ENCODE peak calls at places on chromosomes 4 and X, in nine cellular contexts. D is testis, O is IMR-90, V is lower leg skin, A is prostate gland, Z is uterus, B is HCT116, C is A549, U is K562. S is an unnamed sample.

GRCh38 chr4:48481581-48481980 is 1.6 kb upstream of the SLC10A4 start:
- DNase-seq in D (no peak), B (no peak), V (no peak), C (no peak), O (no peak), Z (no peak), A (no peak), U (peak), S (no peak)

GRCh38 chr4:109559625-109559982 is 442 bp upstream of the MCUB start:
- DNase-seq in D (peak), Z (peak), C (no peak), V (peak), U (peak), B (no peak), A (no peak), O (no peak), S (no peak)

GRCh38 chrX:21926527-21927278 is 13.8 kb upstream of the SMS start:
- DNase-seq in D (no peak), V (no peak), C (peak), O (peak), Z (no peak), U (no peak), B (peak), A (no peak), S (no peak)

GRCh38 chrX:129091097-129091496 is 432.2 kb downstream of the SMARCA1 start:
- DNase-seq in U (no peak), V (no peak), A (no peak), Z (no peak), O (no peak), C (no peak), D (no peak), B (no peak), S (no peak)

GRCh38 chrX:3815896-3816664 is 102.6 kb upstream of the PRKX start:
- DNase-seq in Z (peak), D (peak), C (peak), A (peak), B (peak), U (peak), O (peak), V (peak), S (peak)

GRCh38 chrX:112808651-112809050 is 32.0 kb downstream of the AMOT start:
- DNase-seq in Z (no peak), C (no peak), B (no peak), D (no peak), U (no peak), O (no peak), V (no peak), A (no peak), S (no peak)

GRCh38 chrX:19775830-19776498 is 111.4 kb downstream of the SH3KBP1 start:
- DNase-seq in Z (no peak), V (no peak), C (no peak), B (no peak), O (no peak), U (no peak), D (no peak), A (no peak), S (no peak)

GRCh38 chr4:53782468-53782865 is 191.2 kb upstream of the LNX1 start:
- DNase-seq in B (no peak), V (no peak), A (no peak), O (peak), C (no peak), Z (no peak), D (no peak), U (no peak), S (no peak)

GRCh38 chr4:67052981-67053380 is 492.3 kb downstream of the CENPC start:
- DNase-seq in U (no peak), D (no peak), C (no peak), B (no peak), O (no peak), Z (no peak), A (no peak), V (no peak), S (no peak)

GRCh38 chr4:109730294-109731051 is 603 bp upstream of the PLA2G12A start:
- DNase-seq in A (peak), O (peak), V (peak), B (no peak), D (peak), U (peak), Z (peak), C (peak), S (peak)

GRCh38 chrX:149120459-149120858 is 384.6 kb downstream of the IDS start:
- DNase-seq in Z (no peak), O (no peak), C (no peak), B (no peak), U (no peak), V (no peak), D (no peak), A (no peak), S (no peak)

GRCh38 chr4:54065282-54066087 is 1.1 kb upstream of the CHIC2 start:
- DNase-seq in Z (no peak), A (no peak), C (no peak), B (no peak), O (no peak), D (peak), U (no peak), V (no peak), S (no peak)

GRCh38 chr4:134470544-134470943 is 269.0 kb upstream of the PABPC4L start:
- DNase-seq in A (peak), B (no peak), V (no peak), U (no peak), C (no peak), Z (no peak), O (no peak), D (peak), S (no peak)
- TF ChIP-seq CTCF in A (peak), B (peak), V (no peak), U (no peak), C (no peak), Z (no peak), O (no peak), D (no peak), S (no peak)

DNA sequence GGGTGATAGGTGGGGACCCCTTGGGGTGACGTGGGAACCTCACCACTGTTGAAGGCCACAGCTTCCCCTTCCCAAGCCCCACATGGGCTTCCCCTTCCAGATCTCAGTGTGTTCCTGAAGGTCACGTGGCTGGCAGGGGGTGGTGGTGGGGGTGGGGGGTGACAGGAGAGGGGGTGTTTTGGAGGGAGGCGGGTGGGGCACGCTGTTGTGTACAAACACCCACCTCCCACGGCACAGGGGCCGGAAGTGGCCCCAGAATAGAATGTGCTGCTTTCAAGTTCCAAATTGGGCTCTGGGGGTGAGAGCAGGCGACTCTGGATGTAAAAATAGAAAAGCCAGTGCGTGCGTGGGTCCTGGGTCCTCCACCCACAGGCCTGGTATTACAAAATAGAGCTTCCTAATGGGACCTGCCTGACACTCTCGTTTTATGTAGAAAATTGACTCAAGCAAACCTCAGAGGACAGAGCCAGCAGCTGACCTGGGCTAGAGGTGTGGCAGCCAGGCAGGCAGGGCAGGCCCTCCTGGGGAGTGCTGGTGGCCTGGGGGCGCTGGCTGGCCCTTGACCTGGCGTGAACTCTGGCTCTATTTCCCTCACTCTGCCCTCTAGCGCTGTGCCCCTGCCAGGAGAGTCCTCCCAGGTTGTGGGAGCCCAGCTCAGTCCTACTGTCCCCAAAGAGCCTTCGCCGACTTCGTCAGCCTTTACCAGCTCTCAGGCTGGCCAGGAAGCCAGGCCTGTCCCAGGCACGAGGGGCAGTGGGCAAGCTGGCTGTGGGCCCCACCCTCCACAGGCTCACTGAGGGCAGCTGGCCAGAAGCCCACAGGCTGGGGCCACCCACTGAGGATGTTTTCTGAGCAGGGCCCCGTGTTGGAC is 5.4 kb upstream of the SH3BP2 start:
- DNase-seq in B (no peak), V (peak), C (no peak), D (peak), Z (no peak), O (no peak), U (no peak), A (no peak), S (no peak)
- TF ChIP-seq POLR2A in B (no peak), V (no peak), C (no peak), D (no peak), Z (no peak), O (no peak), U (no peak), A (no peak), S (no peak)

DNA sequence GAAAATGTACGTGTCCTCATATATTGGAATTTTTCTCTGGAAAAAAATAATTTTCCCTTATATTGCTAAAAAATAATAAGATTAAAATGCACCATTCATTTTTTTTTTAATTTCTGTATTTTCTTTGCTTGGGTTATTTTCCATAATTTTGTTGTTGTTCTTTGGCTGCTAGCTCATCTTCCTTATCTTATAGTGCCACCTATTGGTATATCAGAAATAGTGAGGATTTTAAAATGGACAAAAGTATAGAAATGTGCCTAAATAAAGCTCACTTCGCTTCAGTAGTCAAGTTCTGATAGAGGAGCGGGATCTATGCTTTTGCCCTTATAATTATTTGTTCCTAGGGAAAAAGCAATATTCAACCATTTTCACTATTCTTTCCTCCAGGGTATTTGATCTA is 134.8 kb downstream of the NAP1L3 start:
- DNase-seq in B (no peak), D (no peak), A (no peak), O (no peak), Z (no peak), V (no peak), C (no peak), U (no peak), S (no peak)
- TF ChIP-seq CTCF in B (no peak), D (no peak), A (no peak), O (peak), Z (no peak), V (no peak), C (peak), U (peak), S (no peak)

GRCh38 chr4:23169598-23170311 is 477.0 kb downstream of the GBA3 start:
- DNase-seq in A (no peak), B (no peak), U (no peak), O (no peak), Z (no peak), C (no peak), D (no peak), V (no peak), S (no peak)

GRCh38 chr4:23171971-23172370 is 479.2 kb downstream of the GBA3 start:
- DNase-seq in B (no peak), Z (no peak), O (no peak), V (no peak), A (no peak), D (no peak), C (no peak), U (no peak), S (no peak)

GRCh38 chr4:23174179-23174578 is 481.4 kb downstream of the GBA3 start:
- DNase-seq in B (no peak), A (no peak), U (no peak), V (no peak), C (no peak), Z (no peak), D (no peak), O (no peak), S (no peak)
- TF ChIP-seq POLR2A in B (no peak), A (no peak), U (no peak), V (no peak), C (no peak), Z (no peak), D (no peak), O (no peak), S (no peak)